ENCODE peak calls at places on chromosome 22, in five cellular contexts. M is adrenal gland, G is suprapubic skin, C is heart left ventricle, P is IMR-90. J is an unnamed sample.

GRCh38 chr22:25908755-25909154 is 166.8 kb downstream of the MYO18B start:
- DNase-seq in M (no peak), G (no peak), C (no peak), P (no peak), J (no peak)

GRCh38 chr22:24400726-24401596 is 26.4 kb upstream of the ADORA2A start:
- DNase-seq in M (no peak), G (no peak), C (no peak), P (peak), J (no peak)

GRCh38 chr22:20204821-20205220 is 54.0 kb upstream of the CCDC188 start:
- DNase-seq in M (no peak), G (no peak), C (no peak), P (no peak), J (no peak)

GRCh38 chr22:37366601-37367000 is 60.7 kb downstream of the ELFN2 start:
- DNase-seq in M (no peak), G (no peak), C (no peak), P (no peak), J (no peak)

GRCh38 chr22:23088199-23088604 is 17.9 kb downstream of the GNAZ start:
- DNase-seq in M (no peak), G (no peak), C (no peak), P (no peak), J (peak)

GRCh38 chr22:30004689-30005088 is 75.6 kb upstream of the HORMAD2 start:
- DNase-seq in M (no peak), G (no peak), C (no peak), P (no peak), J (no peak)

GRCh38 chr22:24937114-24937513 is 9.4 kb downstream of the LHFPL7 start:
- DNase-seq in M (no peak), G (no peak), C (no peak), P (no peak), J (no peak)

GRCh38 chr22:45317551-45318167 is 7.9 kb downstream of the FAM118A start:
- DNase-seq in M (no peak), G (peak), C (peak), P (peak), J (no peak)

GRCh38 chr22:11628651-11629511 is 3899.1 kb upstream of the OR11H1 start:
- DNase-seq in M (no peak), G (no peak), C (no peak), P (no peak), J (no peak)

GRCh38 chr22:20245577-20246367 is 22.3 kb downstream of the RTN4R start:
- DNase-seq in M (no peak), G (no peak), C (no peak), P (no peak), J (no peak)

GRCh38 chr22:25102722-25103121 is 96.9 kb upstream of the CRYBB3 start:
- DNase-seq in M (no peak), G (no peak), C (no peak), P (no peak), J (no peak)

GRCh38 chr22:37627091-37627490 is 12.4 kb upstream of the SH3BP1 start:
- DNase-seq in M (no peak), G (no peak), C (no peak), P (no peak), J (no peak)

GRCh38 chr22:19596680-19597398 is 72.6 kb upstream of the CLDN5 start:
- DNase-seq in M (no peak), G (peak), C (no peak), P (no peak), J (no peak)

GRCh38 chr22:24011735-24012068 is 598 bp downstream of the CABIN1 start:
- DNase-seq in M (no peak), G (no peak), C (no peak), P (no peak), J (no peak)

GRCh38 chr22:27112273-27112672 is 454.9 kb downstream of the MIAT start:
- DNase-seq in M (no peak), G (no peak), C (no peak), P (no peak), J (no peak)

GRCh38 chr22:22720201-22720723 is 75.8 kb downstream of the GGTLC2 start:
- DNase-seq in M (no peak), G (no peak), C (no peak), P (peak), J (peak)

GRCh38 chr22:38243007-38243775 is 29.6 kb downstream of the TMEM184B start:
- DNase-seq in M (no peak), G (no peak), C (peak), P (peak), J (no peak)

GRCh38 chr22:26399288-26399687 is 29.8 kb upstream of the ASPHD2 start:
- DNase-seq in M (no peak), G (no peak), C (no peak), P (no peak), J (no peak)

GRCh38 chr22:46905415-46905814 is 143.0 kb downstream of the TBC1D22A start:
- DNase-seq in M (no peak), G (no peak), C (no peak), P (no peak), J (no peak)

GRCh38 chr22:46789992-46790391 is 27.5 kb downstream of the TBC1D22A start:
- DNase-seq in M (no peak), G (peak), C (no peak), P (no peak), J (no peak)

GRCh38 chr22:46596819-46597218 is 23.4 kb upstream of the GRAMD4 start:
- DNase-seq in M (no peak), G (no peak), C (no peak), P (no peak), J (no peak)

GRCh38 chr22:47504962-47505361 is 742.5 kb downstream of the TBC1D22A start:
- DNase-seq in M (no peak), G (no peak), C (no peak), P (no peak), J (no peak)

GRCh38 chr22:29912605-29913398 is 29.8 kb downstream of the MTMR3 start:
- DNase-seq in M (no peak), G (no peak), C (no peak), P (peak), J (no peak)

GRCh38 chr22:47324435-47324990 is 562.1 kb downstream of the TBC1D22A start:
- DNase-seq in M (no peak), G (no peak), C (no peak), P (no peak), J (no peak)

GRCh38 chr22:38172489-38173155 is 9.0 kb downstream of the PLA2G6 start:
- DNase-seq in M (peak), G (peak), C (peak), P (peak), J (no peak)

GRCh38 chr22:37999640-38000272 is 15.4 kb upstream of the SOX10 start:
- DNase-seq in M (no peak), G (no peak), C (no peak), P (peak), J (no peak)

GRCh38 chr22:20952544-20953341 is 14.3 kb upstream of the AIFM3 start:
- DNase-seq in M (no peak), G (no peak), C (no peak), P (no peak), J (no peak)

GRCh38 chr22:19868773-19869471 is 14.2 kb upstream of the GNB1L start:
- DNase-seq in M (peak), G (no peak), C (no peak), P (no peak), J (no peak)

GRCh38 chr22:20213833-20214708 is 54.0 kb downstream of the RTN4R start:
- DNase-seq in M (no peak), G (no peak), C (no peak), P (no peak), J (no peak)

GRCh38 chr22:30290679-30291333 is 1.5 kb upstream of the CASTOR1 start:
- DNase-seq in M (peak), G (peak), C (peak), P (peak), J (peak)

GRCh38 chr22:23675502-23676415 is 15.1 kb upstream of the RGL4 start:
- DNase-seq in M (peak), G (peak), C (no peak), P (no peak), J (peak)

GRCh38 chr22:44782286-44782830 is 30.0 kb downstream of the ARHGAP8 start:
- DNase-seq in M (no peak), G (no peak), C (no peak), P (no peak), J (no peak)

GRCh38 chr22:49052023-49052538 is 775.6 kb downstream of the BRD1 start:
- DNase-seq in M (peak), G (no peak), C (no peak), P (no peak), J (no peak)

GRCh38 chr22:47837703-47838102 is 1075.3 kb downstream of the TBC1D22A start:
- DNase-seq in M (no peak), G (no peak), C (no peak), P (no peak), J (peak)

GRCh38 chr22:24053481-24054226 is 42.5 kb downstream of the CABIN1 start:
- DNase-seq in M (no peak), G (no peak), C (no peak), P (no peak), J (no peak)

GRCh38 chr22:43566561-43567332 is 154.9 kb downstream of the MPPED1 start:
- DNase-seq in M (no peak), G (no peak), C (no peak), P (no peak), J (no peak)
- TF ChIP-seq POLR2A in M (no peak), G (no peak), C (no peak), P (no peak), J (no peak)

GRCh38 chr22:39515266-39516050 is 4.9 kb upstream of the ATF4 start:
- DNase-seq in M (peak), G (no peak), C (no peak), P (no peak), J (no peak)
- TF ChIP-seq POLR2A in M (no peak), G (no peak), C (no peak), P (no peak), J (no peak)

GRCh38 chr22:36110306-36110791 is 50.2 kb downstream of the APOL3 start:
- DNase-seq in M (no peak), G (no peak), C (no peak), P (no peak), J (no peak)

GRCh38 chr22:36106910-36107309 is 53.6 kb downstream of the APOL3 start:
- DNase-seq in M (no peak), G (no peak), C (no peak), P (no peak), J (no peak)

GRCh38 chr22:36104988-36105387 is 55.6 kb downstream of the APOL3 start:
- DNase-seq in M (no peak), G (no peak), C (no peak), P (peak), J (no peak)

GRCh38 chr22:36104435-36104834 is 56.1 kb downstream of the APOL3 start:
- DNase-seq in M (no peak), G (no peak), C (no peak), P (no peak), J (no peak)

DNA sequence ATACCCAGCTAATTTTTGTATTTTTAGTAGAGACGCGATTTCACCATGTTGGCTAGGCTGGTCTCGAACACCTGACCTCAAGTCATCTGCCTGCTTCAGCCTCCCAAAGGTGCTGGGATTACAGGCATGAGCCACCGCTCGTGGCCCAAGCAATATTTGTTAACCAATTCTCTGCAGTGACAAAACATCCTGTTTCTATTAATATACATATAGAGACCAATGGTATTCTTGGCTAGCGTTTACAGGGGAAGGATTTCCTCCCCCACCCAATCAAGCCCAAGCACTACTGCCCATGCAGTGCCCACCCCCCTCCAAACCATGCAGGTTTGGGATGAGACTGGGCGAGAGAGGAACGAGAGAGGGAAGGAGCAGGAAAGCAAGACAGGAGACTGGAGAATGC is 53.1 kb downstream of the APOL3 start:
- DNase-seq in M (no peak), G (no peak), C (no peak), P (no peak), J (no peak)
- TF ChIP-seq POLR2A in M (no peak), G (no peak), C (no peak), P (no peak), J (no peak)

DNA sequence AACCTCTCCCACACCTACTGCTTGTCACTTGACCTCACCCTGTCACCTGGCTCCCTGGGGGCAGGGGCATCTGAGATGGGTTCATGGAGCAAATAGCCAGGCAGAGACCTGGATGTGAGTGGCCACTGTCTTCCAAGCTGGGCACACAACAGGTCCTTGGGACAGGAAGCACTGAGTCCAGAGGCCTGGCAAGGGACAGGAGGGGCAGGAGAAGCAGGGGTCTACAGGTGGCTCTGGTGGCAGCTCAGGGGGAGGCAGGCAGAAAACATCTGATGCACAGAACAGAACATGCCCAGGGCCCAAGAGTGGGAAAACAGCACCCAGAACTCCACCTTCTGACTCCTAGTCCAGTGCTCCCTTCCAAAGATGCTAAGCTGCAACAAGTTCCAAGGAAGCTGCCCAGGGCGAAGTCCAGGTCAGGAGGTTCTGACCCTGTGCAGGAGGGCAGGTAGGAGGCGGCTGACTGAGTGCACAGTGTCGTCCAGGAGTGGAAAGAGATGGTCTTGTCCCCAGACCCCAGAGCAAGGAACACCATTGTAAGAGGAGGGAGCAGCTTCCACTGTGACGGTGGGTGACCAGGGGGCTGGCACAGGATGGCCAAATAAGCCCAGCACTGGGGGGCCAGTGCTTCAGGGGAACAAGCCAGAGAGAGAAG is 3.5 kb downstream of the TNFRSF13C start:
- DNase-seq in M (no peak), G (no peak), C (no peak), P (no peak), J (no peak)
- TF ChIP-seq POLR2A in M (no peak), G (no peak), C (no peak), P (no peak), J (no peak)

DNA sequence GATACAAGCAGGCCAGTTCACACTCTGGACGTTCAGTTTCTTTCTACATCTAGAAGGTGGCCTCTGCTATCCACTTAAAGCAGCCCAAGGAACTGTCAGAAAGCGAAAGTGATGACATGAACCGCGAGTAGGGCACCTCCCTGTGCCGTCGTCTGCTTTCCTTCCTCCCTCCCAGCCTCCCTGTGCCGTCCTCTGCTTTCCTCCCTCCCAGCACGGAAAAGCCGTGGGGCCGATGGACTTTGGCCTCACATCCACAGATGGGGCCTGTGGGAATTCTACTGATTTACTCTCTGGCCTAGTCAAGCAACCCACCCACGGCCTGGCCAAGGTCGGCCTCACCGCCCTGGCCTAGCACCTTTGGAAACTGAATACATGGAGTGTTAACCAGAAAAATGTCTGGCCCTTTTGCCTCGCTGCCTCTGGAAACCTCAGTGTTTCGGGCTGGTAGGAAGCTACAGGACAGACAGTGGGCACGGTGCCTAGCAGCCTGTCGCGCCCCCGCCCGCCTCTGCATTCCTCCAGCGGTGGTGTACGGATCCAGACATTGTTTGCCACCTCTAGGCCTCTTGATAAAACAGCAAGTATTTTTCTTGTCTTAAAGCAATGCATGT is 14.2 kb downstream of the PEX26 start:
- DNase-seq in M (peak), G (peak), C (peak), P (peak), J (no peak)
- TF ChIP-seq POLR2A in M (no peak), G (no peak), C (peak), P (no peak), J (no peak)